ENCODE peak calls at places on chromosome 5, in ten cellular contexts. P is central memory CD4-positive, alpha-beta T cell; D is lower leg skin; Y is NCI-H2081; A is stromal cell of bone marrow; M is HT1080; B is AG08395; F is ELF-1; S is choroid plexus epithelial cell; J is mucosa of gallbladder. I is an unnamed sample.

GRCh38 chr5:154374264-154374663 is 71.5 kb upstream of the SAP30L start:
- DNase-seq in M (no peak), S (no peak), B (no peak), D (no peak), J (no peak), A (no peak), Y (no peak), F (no peak), P (no peak), I (no peak)

GRCh38 chr5:66967826-66968262 is 228.8 kb downstream of the CD180 start:
- DNase-seq in J (peak; percentile 16), D (no peak), F (no peak), P (no peak), B (no peak), M (peak; percentile 37), A (no peak), S (no peak), Y (no peak), I (no peak)

GRCh38 chr5:177325868-177326381 is 14.2 kb upstream of the MXD3 start:
- DNase-seq in D (no peak), F (no peak), A (no peak), J (no peak), B (no peak), P (no peak), M (no peak), Y (no peak), S (no peak), I (no peak)

GRCh38 chr5:37533851-37534250 is 154.7 kb downstream of the WDR70 start:
- DNase-seq in F (peak; percentile 4), D (no peak), P (no peak), A (no peak), Y (no peak), B (no peak), M (peak; percentile 95), J (no peak), S (peak; percentile 63), I (no peak)

GRCh38 chr5:138533973-138534941 is 8.8 kb downstream of the ETF1 start:
- DNase-seq in P (no peak), S (no peak), A (no peak), D (no peak), F (no peak), M (no peak), Y (no peak), J (no peak), B (no peak), I (no peak)

GRCh38 chr5:124395899-124396298 is 350.5 kb downstream of the ZNF608 start:
- DNase-seq in A (no peak), M (no peak), F (no peak), P (no peak), S (no peak), D (no peak), Y (no peak), B (no peak), J (no peak), I (no peak)

GRCh38 chr5:27241564-27242257 is 203.3 kb upstream of the CDH9 start:
- DNase-seq in A (peak; percentile 92), F (no peak), B (peak; percentile 12), S (peak; percentile 98), Y (no peak), J (no peak), D (no peak), M (peak; percentile 99), P (no peak), I (no peak)

GRCh38 chr5:117657591-117657990 is 1083.0 kb upstream of the SEMA6A start:
- DNase-seq in B (no peak), Y (peak; percentile 77), P (no peak), D (no peak), M (no peak), A (no peak), F (no peak), J (no peak), S (no peak), I (no peak)

GRCh38 chr5:35002459-35002858 is 45.3 kb downstream of the AGXT2 start:
- DNase-seq in M (no peak), B (no peak), J (no peak), P (no peak), Y (no peak), A (no peak), D (no peak), S (no peak), F (no peak), I (no peak)

GRCh38 chr5:177364159-177364962 is 6.6 kb downstream of the RGS14 start:
- DNase-seq in S (no peak), Y (no peak), B (no peak), A (no peak), M (peak; percentile 31), P (no peak), D (no peak), J (no peak), F (no peak), I (no peak)

GRCh38 chr5:42605490-42605889 is 151.1 kb upstream of the CCDC152 start:
- DNase-seq in J (no peak), A (no peak), S (no peak), B (no peak), M (no peak), P (no peak), F (no peak), Y (no peak), D (no peak), I (no peak)

GRCh38 chr5:151319334-151319733 is 15.8 kb upstream of the SLC36A3 start:
- DNase-seq in Y (no peak), B (peak; percentile 13), P (no peak), J (peak; percentile 55), D (no peak), S (peak; percentile 60), A (no peak), M (peak; percentile 16), F (peak; percentile 50), I (no peak)

GRCh38 chr5:161149078-161149477 is 297.1 kb upstream of the ATP10B start:
- DNase-seq in B (no peak), Y (no peak), D (no peak), S (no peak), F (no peak), M (no peak), A (no peak), P (no peak), J (no peak), I (no peak)

GRCh38 chr5:160269017-160269416 is 39.7 kb downstream of the FABP6 start:
- DNase-seq in Y (no peak), F (peak; percentile 77), S (peak; percentile 86), J (peak; percentile 75), P (no peak), B (peak; percentile 33), M (no peak), A (peak; percentile 17), D (peak; percentile 96), I (peak; percentile 72)

GRCh38 chr5:64768358-64769312 is at the start of the genes CWC27 and SREK1IP1:
- DNase-seq in J (peak; percentile 83), P (peak; percentile 80), F (peak; percentile 93), B (peak; percentile 86), S (peak; percentile 97), M (peak; percentile 84), A (peak; percentile 85), Y (peak; percentile 85), D (peak; percentile 92), I (peak; percentile 81)

I was measured in left colon.